ENCODE peak calls at places on chromosomes 12 and 14, in six cellular contexts. One of them, this sample, is unnamed.

GRCh38 chr12:70267550-70267949 is 24.3 kb downstream of the CNOT2 start:
- DNase-seq in stimulated activated CD8-positive, alpha-beta memory T cell treated with anti-CD3 and anti-CD28 coated beads, Interleukin-15, amount 100 ng/mL, for 24 hours: no peak
- DNase-seq in left colon: peak; percentile 19
- DNase-seq in stimulated activated CD4-positive, alpha-beta T cell treated with anti-CD3 and anti-CD28 coated beads, Interleukin-15, amount 100 ng/mL, for 24 hours: no peak
- DNase-seq in EH: peak; percentile 46
- DNase-seq in A549: no peak
- DNase-seq in this sample: no peak

GRCh38 chr14:100330396-100330931 is 7.3 kb downstream of the SLC25A47 start:
- DNase-seq in A549: no peak
- DNase-seq in stimulated activated CD4-positive, alpha-beta T cell treated with anti-CD3 and anti-CD28 coated beads, Interleukin-15, amount 100 ng/mL, for 24 hours: no peak
- DNase-seq in left colon: no peak
- DNase-seq in stimulated activated CD8-positive, alpha-beta memory T cell treated with anti-CD3 and anti-CD28 coated beads, Interleukin-15, amount 100 ng/mL, for 24 hours: no peak
- DNase-seq in EH: no peak
- DNase-seq in this sample: peak; percentile 49

GRCh38 chr14:88248606-88249005 is 74.5 kb downstream of the KCNK10 start:
- DNase-seq in A549: no peak
- DNase-seq in EH: peak; percentile 11
- DNase-seq in stimulated activated CD8-positive, alpha-beta memory T cell treated with anti-CD3 and anti-CD28 coated beads, Interleukin-15, amount 100 ng/mL, for 24 hours: no peak
- DNase-seq in left colon: no peak
- DNase-seq in stimulated activated CD4-positive, alpha-beta T cell treated with anti-CD3 and anti-CD28 coated beads, Interleukin-15, amount 100 ng/mL, for 24 hours: no peak
- DNase-seq in this sample: no peak

GRCh38 chr14:75182820-75183219 is 6.4 kb upstream of the TMED10 start:
- DNase-seq in stimulated activated CD8-positive, alpha-beta memory T cell treated with anti-CD3 and anti-CD28 coated beads, Interleukin-15, amount 100 ng/mL, for 24 hours: no peak
- DNase-seq in stimulated activated CD4-positive, alpha-beta T cell treated with anti-CD3 and anti-CD28 coated beads, Interleukin-15, amount 100 ng/mL, for 24 hours: no peak
- DNase-seq in EH: peak; percentile 92
- DNase-seq in left colon: no peak
- DNase-seq in A549: no peak
- DNase-seq in this sample: no peak

GRCh38 chr14:32397871-32398640 is 69.0 kb downstream of the AKAP6 start:
- DNase-seq in EH: peak; percentile 85
- DNase-seq in stimulated activated CD8-positive, alpha-beta memory T cell treated with anti-CD3 and anti-CD28 coated beads, Interleukin-15, amount 100 ng/mL, for 24 hours: no peak
- DNase-seq in left colon: no peak
- DNase-seq in A549: no peak
- DNase-seq in stimulated activated CD4-positive, alpha-beta T cell treated with anti-CD3 and anti-CD28 coated beads, Interleukin-15, amount 100 ng/mL, for 24 hours: no peak
- DNase-seq in this sample: no peak

GRCh38 chr14:67722293-67722692 is 20.6 kb downstream of the RDH12 start:
- DNase-seq in left colon: peak; percentile 16
- DNase-seq in EH: peak; percentile 43
- DNase-seq in stimulated activated CD4-positive, alpha-beta T cell treated with anti-CD3 and anti-CD28 coated beads, Interleukin-15, amount 100 ng/mL, for 24 hours: no peak
- DNase-seq in A549: no peak
- DNase-seq in stimulated activated CD8-positive, alpha-beta memory T cell treated with anti-CD3 and anti-CD28 coated beads, Interleukin-15, amount 100 ng/mL, for 24 hours: no peak
- DNase-seq in this sample: no peak

GRCh38 chr14:37899365-37899764 is 303.9 kb downstream of the TTC6 start:
- DNase-seq in left colon: no peak
- DNase-seq in stimulated activated CD8-positive, alpha-beta memory T cell treated with anti-CD3 and anti-CD28 coated beads, Interleukin-15, amount 100 ng/mL, for 24 hours: no peak
- DNase-seq in stimulated activated CD4-positive, alpha-beta T cell treated with anti-CD3 and anti-CD28 coated beads, Interleukin-15, amount 100 ng/mL, for 24 hours: no peak
- DNase-seq in EH: no peak
- DNase-seq in A549: no peak
- DNase-seq in this sample: no peak

GRCh38 chr12:96719671-96720362 is 187.2 kb upstream of the NEDD1 start:
- DNase-seq in A549: no peak
- DNase-seq in EH: peak; percentile 23
- DNase-seq in stimulated activated CD8-positive, alpha-beta memory T cell treated with anti-CD3 and anti-CD28 coated beads, Interleukin-15, amount 100 ng/mL, for 24 hours: no peak
- DNase-seq in left colon: no peak
- DNase-seq in stimulated activated CD4-positive, alpha-beta T cell treated with anti-CD3 and anti-CD28 coated beads, Interleukin-15, amount 100 ng/mL, for 24 hours: peak; percentile 27
- DNase-seq in this sample: peak; percentile 3

GRCh38 chr12:112716099-112717093 is 75.2 kb upstream of the RPH3A start:
- DNase-seq in stimulated activated CD8-positive, alpha-beta memory T cell treated with anti-CD3 and anti-CD28 coated beads, Interleukin-15, amount 100 ng/mL, for 24 hours: no peak
- DNase-seq in EH: peak; percentile 7
- DNase-seq in left colon: no peak
- DNase-seq in stimulated activated CD4-positive, alpha-beta T cell treated with anti-CD3 and anti-CD28 coated beads, Interleukin-15, amount 100 ng/mL, for 24 hours: peak; percentile 16
- DNase-seq in A549: peak; percentile 25
- DNase-seq in this sample: no peak

GRCh38 chr12:24118675-24119074 is 169.2 kb upstream of the SOX5 start:
- DNase-seq in A549: no peak
- DNase-seq in EH: peak; percentile 1
- DNase-seq in left colon: no peak
- DNase-seq in stimulated activated CD4-positive, alpha-beta T cell treated with anti-CD3 and anti-CD28 coated beads, Interleukin-15, amount 100 ng/mL, for 24 hours: no peak
- DNase-seq in stimulated activated CD8-positive, alpha-beta memory T cell treated with anti-CD3 and anti-CD28 coated beads, Interleukin-15, amount 100 ng/mL, for 24 hours: no peak
- DNase-seq in this sample: no peak

GRCh38 chr14:72830786-72831583 is 62.9 kb downstream of the DPF3 start:
- DNase-seq in left colon: peak; percentile 91
- DNase-seq in EH: no peak
- DNase-seq in stimulated activated CD8-positive, alpha-beta memory T cell treated with anti-CD3 and anti-CD28 coated beads, Interleukin-15, amount 100 ng/mL, for 24 hours: no peak
- DNase-seq in stimulated activated CD4-positive, alpha-beta T cell treated with anti-CD3 and anti-CD28 coated beads, Interleukin-15, amount 100 ng/mL, for 24 hours: no peak
- DNase-seq in A549: no peak
- DNase-seq in this sample: no peak

GRCh38 chr12:122318607-122319311 is 52.5 kb upstream of the VPS33A start:
- DNase-seq in left colon: no peak
- DNase-seq in EH: peak; percentile 96
- DNase-seq in A549: no peak
- DNase-seq in stimulated activated CD4-positive, alpha-beta T cell treated with anti-CD3 and anti-CD28 coated beads, Interleukin-15, amount 100 ng/mL, for 24 hours: no peak
- DNase-seq in stimulated activated CD8-positive, alpha-beta memory T cell treated with anti-CD3 and anti-CD28 coated beads, Interleukin-15, amount 100 ng/mL, for 24 hours: no peak
- DNase-seq in this sample: no peak

GRCh38 chr12:108008163-108008562 is 120.9 kb upstream of the WSCD2 start:
- DNase-seq in EH: no peak
- DNase-seq in stimulated activated CD4-positive, alpha-beta T cell treated with anti-CD3 and anti-CD28 coated beads, Interleukin-15, amount 100 ng/mL, for 24 hours: no peak
- DNase-seq in A549: no peak
- DNase-seq in stimulated activated CD8-positive, alpha-beta memory T cell treated with anti-CD3 and anti-CD28 coated beads, Interleukin-15, amount 100 ng/mL, for 24 hours: no peak
- DNase-seq in left colon: no peak
- DNase-seq in this sample: no peak

GRCh38 chr12:82832091-82832490 is 145.4 kb downstream of the TMTC2 start:
- DNase-seq in stimulated activated CD4-positive, alpha-beta T cell treated with anti-CD3 and anti-CD28 coated beads, Interleukin-15, amount 100 ng/mL, for 24 hours: no peak
- DNase-seq in stimulated activated CD8-positive, alpha-beta memory T cell treated with anti-CD3 and anti-CD28 coated beads, Interleukin-15, amount 100 ng/mL, for 24 hours: no peak
- DNase-seq in left colon: no peak
- DNase-seq in A549: no peak
- DNase-seq in EH: no peak
- DNase-seq in this sample: no peak

GRCh38 chr12:77830952-77831351 is 258 bp downstream of the NAV3 start:
- DNase-seq in stimulated activated CD8-positive, alpha-beta memory T cell treated with anti-CD3 and anti-CD28 coated beads, Interleukin-15, amount 100 ng/mL, for 24 hours: no peak
- DNase-seq in stimulated activated CD4-positive, alpha-beta T cell treated with anti-CD3 and anti-CD28 coated beads, Interleukin-15, amount 100 ng/mL, for 24 hours: no peak
- DNase-seq in EH: no peak
- DNase-seq in A549: no peak
- DNase-seq in left colon: no peak
- DNase-seq in this sample: no peak

GRCh38 chr14:67564236-67564635 is 31.1 kb downstream of the PLEKHH1 start:
- DNase-seq in A549: no peak
- DNase-seq in EH: no peak
- DNase-seq in stimulated activated CD4-positive, alpha-beta T cell treated with anti-CD3 and anti-CD28 coated beads, Interleukin-15, amount 100 ng/mL, for 24 hours: no peak
- DNase-seq in left colon: no peak
- DNase-seq in stimulated activated CD8-positive, alpha-beta memory T cell treated with anti-CD3 and anti-CD28 coated beads, Interleukin-15, amount 100 ng/mL, for 24 hours: no peak
- DNase-seq in this sample: no peak

GRCh38 chr12:49632401-49632800 is 9.0 kb downstream of the PRPF40B start:
- DNase-seq in A549: no peak
- DNase-seq in stimulated activated CD8-positive, alpha-beta memory T cell treated with anti-CD3 and anti-CD28 coated beads, Interleukin-15, amount 100 ng/mL, for 24 hours: no peak
- DNase-seq in left colon: no peak
- DNase-seq in stimulated activated CD4-positive, alpha-beta T cell treated with anti-CD3 and anti-CD28 coated beads, Interleukin-15, amount 100 ng/mL, for 24 hours: no peak
- DNase-seq in EH: no peak
- DNase-seq in this sample: no peak

GRCh38 chr12:119055977-119056376 is 74.6 kb downstream of the SRRM4 start:
- DNase-seq in EH: no peak
- DNase-seq in A549: no peak
- DNase-seq in stimulated activated CD8-positive, alpha-beta memory T cell treated with anti-CD3 and anti-CD28 coated beads, Interleukin-15, amount 100 ng/mL, for 24 hours: no peak
- DNase-seq in stimulated activated CD4-positive, alpha-beta T cell treated with anti-CD3 and anti-CD28 coated beads, Interleukin-15, amount 100 ng/mL, for 24 hours: no peak
- DNase-seq in left colon: no peak
- DNase-seq in this sample: no peak

GRCh38 chr14:46573518-46573917 is 78.1 kb downstream of the RPL10L start:
- DNase-seq in A549: no peak
- DNase-seq in stimulated activated CD4-positive, alpha-beta T cell treated with anti-CD3 and anti-CD28 coated beads, Interleukin-15, amount 100 ng/mL, for 24 hours: no peak
- DNase-seq in stimulated activated CD8-positive, alpha-beta memory T cell treated with anti-CD3 and anti-CD28 coated beads, Interleukin-15, amount 100 ng/mL, for 24 hours: no peak
- DNase-seq in EH: no peak
- DNase-seq in left colon: no peak
- DNase-seq in this sample: no peak

GRCh38 chr12:110917961-110918360 is 2.4 kb downstream of the MYL2 start:
- DNase-seq in EH: no peak
- DNase-seq in stimulated activated CD4-positive, alpha-beta T cell treated with anti-CD3 and anti-CD28 coated beads, Interleukin-15, amount 100 ng/mL, for 24 hours: no peak
- DNase-seq in left colon: no peak
- DNase-seq in stimulated activated CD8-positive, alpha-beta memory T cell treated with anti-CD3 and anti-CD28 coated beads, Interleukin-15, amount 100 ng/mL, for 24 hours: no peak
- DNase-seq in A549: no peak
- DNase-seq in this sample: no peak

GRCh38 chr14:77105118-77105517 is 7.1 kb downstream of the CIPC start:
- DNase-seq in stimulated activated CD8-positive, alpha-beta memory T cell treated with anti-CD3 and anti-CD28 coated beads, Interleukin-15, amount 100 ng/mL, for 24 hours: no peak
- DNase-seq in EH: no peak
- DNase-seq in A549: no peak
- DNase-seq in stimulated activated CD4-positive, alpha-beta T cell treated with anti-CD3 and anti-CD28 coated beads, Interleukin-15, amount 100 ng/mL, for 24 hours: no peak
- DNase-seq in left colon: no peak
- DNase-seq in this sample: no peak

GRCh38 chr12:72574138-72574537 is 302.0 kb downstream of the TRHDE start:
- DNase-seq in left colon: no peak
- DNase-seq in stimulated activated CD8-positive, alpha-beta memory T cell treated with anti-CD3 and anti-CD28 coated beads, Interleukin-15, amount 100 ng/mL, for 24 hours: no peak
- DNase-seq in stimulated activated CD4-positive, alpha-beta T cell treated with anti-CD3 and anti-CD28 coated beads, Interleukin-15, amount 100 ng/mL, for 24 hours: no peak
- DNase-seq in EH: no peak
- DNase-seq in A549: no peak
- DNase-seq in this sample: no peak

GRCh38 chr12:109860961-109861360 is 19.4 kb downstream of the GLTP start:
- DNase-seq in A549: no peak
- DNase-seq in stimulated activated CD8-positive, alpha-beta memory T cell treated with anti-CD3 and anti-CD28 coated beads, Interleukin-15, amount 100 ng/mL, for 24 hours: no peak
- DNase-seq in left colon: no peak
- DNase-seq in EH: no peak
- DNase-seq in stimulated activated CD4-positive, alpha-beta T cell treated with anti-CD3 and anti-CD28 coated beads, Interleukin-15, amount 100 ng/mL, for 24 hours: no peak
- DNase-seq in this sample: no peak

GRCh38 chr12:80925983-80926382 is 11.8 kb downstream of the LIN7A start:
- DNase-seq in stimulated activated CD8-positive, alpha-beta memory T cell treated with anti-CD3 and anti-CD28 coated beads, Interleukin-15, amount 100 ng/mL, for 24 hours: no peak
- DNase-seq in EH: no peak
- DNase-seq in stimulated activated CD4-positive, alpha-beta T cell treated with anti-CD3 and anti-CD28 coated beads, Interleukin-15, amount 100 ng/mL, for 24 hours: no peak
- DNase-seq in A549: no peak
- DNase-seq in left colon: no peak
- DNase-seq in this sample: no peak

GRCh38 chr12:132395908-132396305 is 66.5 kb upstream of the GALNT9 start:
- DNase-seq in stimulated activated CD4-positive, alpha-beta T cell treated with anti-CD3 and anti-CD28 coated beads, Interleukin-15, amount 100 ng/mL, for 24 hours: no peak
- DNase-seq in left colon: no peak
- DNase-seq in A549: no peak
- DNase-seq in stimulated activated CD8-positive, alpha-beta memory T cell treated with anti-CD3 and anti-CD28 coated beads, Interleukin-15, amount 100 ng/mL, for 24 hours: no peak
- DNase-seq in EH: no peak
- DNase-seq in this sample: no peak

This sample was measured in NCI-H2107.